ENCODE peak calls at places on chromosomes 5 and 9, in four cellular contexts. W is GM12878, E is A549, X is HepG2. N is an unnamed sample.
A peak's percentile ranks its signal among the peaks of the same experiment; 100 is the strongest.

GRCh38 chr5:81773148-81773547 is 22.3 kb upstream of the SSBP2 start:
- DNase-seq in W (no peak), E (no peak), X (no peak), N (no peak)

GRCh38 chr5:12095808-12096281 is 191.6 kb upstream of the CTNND2 start:
- DNase-seq in W (no peak), E (no peak), X (no peak), N (no peak)

GRCh38 chr9:18605763-18606162 is 131.8 kb downstream of the ADAMTSL1 start:
- DNase-seq in W (no peak), E (no peak), X (no peak), N (no peak)

GRCh38 chr5:52856564-52856963 is 68.8 kb downstream of the ITGA1 start:
- DNase-seq in W (no peak), E (no peak), X (no peak), N (no peak)

GRCh38 chr5:35826561-35826960 is 30.1 kb upstream of the IL7R start:
- DNase-seq in W (no peak), E (no peak), X (no peak), N (no peak)

GRCh38 chr9:2697492-2697891 is 19.8 kb upstream of the KCNV2 start:
- DNase-seq in W (peak; percentile 75), E (no peak), X (no peak), N (no peak)

GRCh38 chr5:53424691-53425597 is 55.5 kb upstream of the FST start:
- DNase-seq in W (no peak), E (no peak), X (no peak), N (no peak)

GRCh38 chr5:122183098-122183794 is 53.9 kb downstream of the ZNF474 start:
- DNase-seq in W (no peak), E (peak; percentile 3), X (no peak), N (no peak)

GRCh38 chr9:132026932-132027585 is 52.6 kb downstream of the MED27 start:
- DNase-seq in W (no peak), E (no peak), X (no peak), N (no peak)

GRCh38 chr5:51185985-51186384 is 197.3 kb upstream of the ISL1 start:
- DNase-seq in W (no peak), E (no peak), X (no peak), N (no peak)

GRCh38 chr5:181133610-181134231 is 2.8 kb upstream of the OR2V1 start:
- DNase-seq in W (no peak), E (peak; percentile 82), X (peak; percentile 12), N (peak; percentile 95)

GRCh38 chr9:33225319-33226152 is 14.4 kb upstream of the SPINK4 start:
- DNase-seq in W (peak; percentile 64), E (peak; percentile 83), X (peak; percentile 57), N (peak; percentile 26)

GRCh38 chr5:171984748-171985419 is 21.6 kb downstream of the FBXW11 start:
- DNase-seq in W (no peak), E (no peak), X (no peak), N (no peak)

GRCh38 chr9:35172878-35173277 is 11.1 kb downstream of the UNC13B start:
- DNase-seq in W (no peak), E (no peak), X (no peak), N (no peak)

GRCh38 chr5:177469061-177469628 is 4.3 kb downstream of the DBN1 start:
- DNase-seq in W (no peak), E (no peak), X (no peak), N (no peak)

GRCh38 chr5:170494036-170494435 is 9.8 kb upstream of the KCNIP1 start:
- DNase-seq in W (no peak), E (no peak), X (no peak), N (no peak)

GRCh38 chr5:75239681-75240080 is 3.0 kb upstream of the ANKRD31 start:
- DNase-seq in W (no peak), E (no peak), X (peak; percentile 28), N (no peak)

GRCh38 chr5:24649531-24649930 is 4.8 kb upstream of the CDH10 start:
- DNase-seq in W (no peak), E (no peak), X (no peak), N (no peak)

GRCh38 chr9:37309136-37309535 is 113.4 kb upstream of the GRHPR start:
- DNase-seq in W (no peak), E (peak; percentile 44), X (peak; percentile 12), N (no peak)

GRCh38 chr9:5492965-5493364 is 17.4 kb upstream of the PDCD1LG2 start:
- DNase-seq in W (no peak), E (peak; percentile 19), X (peak; percentile 3), N (no peak)

GRCh38 chr5:72071906-72072305 is 35.4 kb upstream of the MAP1B start:
- DNase-seq in W (no peak), E (no peak), X (no peak), N (no peak)

GRCh38 chr5:72070519-72070918 is 36.8 kb upstream of the MAP1B start:
- DNase-seq in W (no peak), E (peak; percentile 27), X (no peak), N (no peak)

GRCh38 chr5:72077390-72077789 is 29.9 kb upstream of the MAP1B start:
- DNase-seq in W (no peak), E (no peak), X (no peak), N (no peak)

GRCh38 chr5:72076901-72077300 is 30.4 kb upstream of the MAP1B start:
- DNase-seq in W (no peak), E (no peak), X (no peak), N (no peak)

GRCh38 chr5:72074238-72074637 is 33.0 kb upstream of the MAP1B start:
- DNase-seq in W (no peak), E (no peak), X (no peak), N (no peak)
- TF ChIP-seq MYC in W (no peak), E (no peak), X (no peak), N (no peak)

DNA sequence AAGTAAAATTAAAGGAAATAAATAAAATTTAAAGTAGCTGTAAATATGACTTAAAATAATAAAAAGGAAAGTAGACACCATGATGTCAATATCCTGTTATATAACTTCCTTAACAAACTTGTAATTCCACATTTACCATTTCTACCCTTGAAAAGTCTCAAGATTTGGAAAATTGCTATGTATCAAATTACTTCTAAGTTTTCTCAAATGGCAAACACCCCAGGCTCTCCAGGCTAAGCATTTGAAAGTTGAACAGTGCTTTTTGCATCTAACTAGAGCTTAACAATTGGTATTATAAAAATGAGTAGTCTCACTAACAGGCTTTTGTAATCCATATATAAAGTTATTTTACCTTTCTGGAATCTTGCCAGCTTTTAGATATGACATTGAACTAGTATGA is 41.5 kb upstream of the MACIR start:
- DNase-seq in W (no peak), E (no peak), X (no peak), N (no peak)
- TF ChIP-seq BHLHE40 in W (no peak), E (no peak), X (no peak), N (no peak)

DNA sequence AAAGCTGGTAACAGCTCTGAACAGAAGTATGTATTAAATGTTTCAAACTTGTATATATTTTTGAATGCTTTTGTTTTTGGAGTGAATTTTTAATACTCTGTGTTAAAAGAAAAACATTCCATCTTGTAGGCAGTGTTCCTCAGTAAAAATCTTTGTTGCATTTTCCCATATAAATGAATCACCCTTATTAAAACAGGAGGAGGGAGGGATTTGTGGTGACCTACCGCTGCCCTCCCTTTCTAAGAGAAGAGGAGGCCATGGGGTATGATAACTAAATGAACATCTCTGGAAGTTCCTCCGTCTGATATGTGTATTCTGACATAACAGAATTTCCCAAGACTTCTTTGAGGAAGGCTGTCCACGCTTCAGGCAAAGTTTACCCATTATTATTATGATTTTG is 53.4 kb downstream of the INIP start:
- DNase-seq in W (no peak), E (no peak), X (no peak), N (no peak)
- TF ChIP-seq MYC in W (no peak), E (no peak), X (no peak), N (no peak)

GRCh38 chr9:130117816-130118632 is 54.2 kb upstream of the NCS1 start:
- DNase-seq in W (no peak), E (no peak), X (no peak), N (no peak)
- TF ChIP-seq BHLHE40 in W (no peak), E (no peak), X (no peak), N (no peak)

DNA sequence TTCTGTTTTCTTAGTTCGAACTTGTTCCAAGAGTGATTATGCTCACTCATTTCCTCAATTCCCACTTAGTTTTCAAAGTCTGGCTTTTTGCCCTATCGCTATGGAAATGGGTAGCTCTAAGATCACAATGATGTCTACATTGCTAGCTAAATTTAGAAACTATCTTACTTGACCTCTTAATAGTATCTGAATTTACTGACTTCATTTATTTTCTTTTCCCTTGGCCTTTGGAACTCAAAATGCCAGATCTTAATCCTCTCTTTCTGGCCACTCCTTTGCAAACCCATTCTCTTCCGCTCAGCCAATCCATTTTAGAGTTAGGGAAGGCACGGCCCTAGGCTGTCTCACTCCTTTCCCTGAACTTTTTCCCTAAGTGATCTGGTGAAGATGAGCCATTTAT is 137.0 kb downstream of the FER start:
- DNase-seq in W (no peak), E (peak; percentile 5), X (no peak), N (no peak)
- TF ChIP-seq MYC in W (no peak), E (no peak), X (no peak), N (no peak)

GRCh38 chr9:135618866-135619598 is 20.3 kb downstream of the GLT6D1 start:
- DNase-seq in W (no peak), E (no peak), X (no peak), N (no peak)

GRCh38 chr9:135616621-135617537 is 22.5 kb downstream of the GLT6D1 start:
- DNase-seq in W (no peak), E (no peak), X (no peak), N (no peak)

GRCh38 chr9:135617991-135618411 is 21.3 kb downstream of the GLT6D1 start:
- DNase-seq in W (no peak), E (no peak), X (no peak), N (no peak)

GRCh38 chr9:135617538-135617900 is 21.8 kb downstream of the GLT6D1 start:
- DNase-seq in W (no peak), E (no peak), X (no peak), N (no peak)

GRCh38 chr9:135619599-135619886 is 19.8 kb downstream of the GLT6D1 start:
- DNase-seq in W (no peak), E (no peak), X (no peak), N (no peak)
- TF ChIP-seq BHLHE40 in W (no peak), E (no peak), X (no peak), N (no peak)

GRCh38 chr9:90999425-91000397 is 198.1 kb downstream of the SYK start:
- DNase-seq in W (no peak), E (no peak), X (no peak), N (no peak)
- TF ChIP-seq MYC in W (no peak), E (no peak), X (no peak), N (no peak)

DNA sequence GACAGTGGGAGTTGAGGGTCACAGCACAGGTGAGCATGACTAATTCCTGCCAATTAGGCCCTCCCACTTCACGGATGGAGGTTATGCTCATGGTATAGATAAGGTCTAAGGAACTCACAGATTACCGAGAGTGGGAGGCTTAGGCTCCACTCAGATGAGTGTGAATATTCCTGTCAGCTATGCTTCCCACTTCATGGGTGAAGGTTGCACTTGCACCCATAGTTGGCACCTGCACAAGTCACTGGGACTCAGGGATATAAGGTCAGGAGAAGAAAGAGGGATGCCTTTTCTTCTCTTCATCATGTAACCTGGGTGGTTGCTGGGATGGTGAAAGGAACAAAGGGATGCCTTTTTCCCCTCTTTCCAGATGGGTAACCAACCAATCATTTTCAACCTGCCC is 264.9 kb upstream of the TNC start:
- DNase-seq in W (no peak), E (no peak), X (no peak), N (no peak)
- TF ChIP-seq BHLHE40 in W (no peak), E (no peak), X (no peak), N (no peak)

GRCh38 chr5:130198927-130199326 is 294.7 kb downstream of the CHSY3 start:
- DNase-seq in W (no peak), E (peak; percentile 68), X (peak; percentile 28), N (no peak)
- TF ChIP-seq MYC in W (no peak), E (no peak), X (no peak), N (no peak)

N was measured in K562.